ENCODE peak calls at places on chromosomes 5 and 9, in six cellular contexts. I is iris pigment epithelial cell, Y is kidney tubule cell, A is GM10248, L is astrocyte, D is HFF-Myc. C is an unnamed sample.

GRCh38 chr5:53359906-53360305 is 120.5 kb upstream of the FST start:
- DNase-seq in I (no peak), Y (no peak), A (no peak), L (peak; percentile 73), D (no peak), C (no peak)

GRCh38 chr5:115586525-115587146 is 15.6 kb downstream of the TICAM2 start:
- DNase-seq in I (peak; percentile 50), Y (peak; percentile 41), A (no peak), L (no peak), D (no peak), C (no peak)

GRCh38 chr5:128826290-128826689 is 139.0 kb upstream of the SLC27A6 start:
- DNase-seq in I (no peak), Y (no peak), A (no peak), L (no peak), D (peak; percentile 20), C (no peak)

GRCh38 chr9:83538172-83538889 is at the start of gene FRMD3:
- DNase-seq in I (peak; percentile 51), Y (peak; percentile 90), A (peak; percentile 24), L (peak; percentile 48), D (no peak), C (no peak)

GRCh38 chr5:67474597-67475238 is 278.1 kb upstream of the CD180 start:
- DNase-seq in I (no peak), Y (no peak), A (no peak), L (no peak), D (no peak), C (no peak)

GRCh38 chr5:124824637-124825158 is 78.3 kb upstream of the ZNF608 start:
- DNase-seq in I (peak; percentile 98), Y (no peak), A (no peak), L (peak; percentile 89), D (no peak), C (no peak)

GRCh38 chr9:132901859-132902831 is 23.4 kb downstream of the SPACA9 start:
- DNase-seq in I (peak; percentile 77), Y (peak; percentile 80), A (peak; percentile 84), L (peak; percentile 67), D (peak; percentile 81), C (peak; percentile 47)

GRCh38 chr9:107142896-107143603 is 140.0 kb upstream of the RAD23B start:
- DNase-seq in I (peak; percentile 7), Y (no peak), A (no peak), L (peak; percentile 14), D (no peak), C (no peak)

GRCh38 chr9:36031774-36032565 is 4.7 kb upstream of the RECK start:
- DNase-seq in I (no peak), Y (no peak), A (no peak), L (no peak), D (no peak), C (no peak)

GRCh38 chr5:138632900-138633489 is 57.8 kb upstream of the HSPA9 start:
- DNase-seq in I (peak; percentile 86), Y (peak; percentile 79), A (peak; percentile 46), L (peak; percentile 62), D (peak; percentile 77), C (no peak)

GRCh38 chr5:56075361-56075760 is 80.6 kb upstream of the IL6ST start:
- DNase-seq in I (peak; percentile 34), Y (no peak), A (no peak), L (peak; percentile 41), D (peak; percentile 85), C (no peak)

GRCh38 chr9:126366366-126367011 is 39.9 kb downstream of the MVB12B start:
- DNase-seq in I (no peak), Y (no peak), A (no peak), L (peak; percentile 23), D (no peak), C (no peak)

GRCh38 chr5:88634014-88634413 is 249.0 kb downstream of the MEF2C start:
- DNase-seq in I (no peak), Y (no peak), A (no peak), L (no peak), D (no peak), C (no peak)

GRCh38 chr5:144134181-144134827 is 36.2 kb downstream of the YIPF5 start:
- DNase-seq in I (no peak), Y (peak; percentile 20), A (no peak), L (no peak), D (no peak), C (no peak)

GRCh38 chr5:135887881-135888614 is 7.6 kb downstream of the IL9 start:
- DNase-seq in I (peak; percentile 78), Y (peak; percentile 12), A (no peak), L (peak; percentile 23), D (no peak), C (no peak)

GRCh38 chr5:59188415-59189225 is 605.7 kb downstream of the RAB3C start:
- DNase-seq in I (peak; percentile 80), Y (peak; percentile 80), A (peak; percentile 45), L (peak; percentile 44), D (no peak), C (peak; percentile 62)

GRCh38 chr9:129317179-129318011 is 139.3 kb upstream of the IER5L start:
- DNase-seq in I (peak; percentile 73), Y (peak; percentile 34), A (peak; percentile 30), L (no peak), D (no peak), C (no peak)

GRCh38 chr9:105475302-105475701 is 27.5 kb downstream of the FSD1L start:
- DNase-seq in I (peak; percentile 73), Y (peak; percentile 57), A (no peak), L (peak; percentile 57), D (no peak), C (no peak)

GRCh38 chr5:10317825-10318682 is 10.4 kb upstream of the CMBL start:
- DNase-seq in I (peak; percentile 29), Y (peak; percentile 79), A (no peak), L (no peak), D (peak; percentile 76), C (no peak)

GRCh38 chr9:79263666-79264460 is 307.9 kb upstream of the TLE4 start:
- DNase-seq in I (peak; percentile 62), Y (peak; percentile 40), A (no peak), L (peak; percentile 63), D (no peak), C (no peak)

GRCh38 chr9:134534661-134535080 is 106.9 kb upstream of the COL5A1 start:
- DNase-seq in I (peak; percentile 68), Y (no peak), A (no peak), L (peak; percentile 50), D (no peak), C (no peak)

GRCh38 chr9:22683393-22684075 is 236.9 kb downstream of the DMRTA1 start:
- DNase-seq in I (peak; percentile 47), Y (peak; percentile 80), A (no peak), L (peak; percentile 78), D (peak; percentile 56), C (no peak)

GRCh38 chr5:74326571-74327338 is 313.8 kb downstream of the ENC1 start:
- DNase-seq in I (peak; percentile 98), Y (peak; percentile 98), A (peak; percentile 37), L (peak; percentile 100), D (peak; percentile 97), C (peak; percentile 73)

GRCh38 chr5:176814836-176815438 is 4.6 kb downstream of the UNC5A start:
- DNase-seq in I (no peak), Y (no peak), A (no peak), L (no peak), D (no peak), C (no peak)

GRCh38 chr5:172444626-172445365 is 9.5 kb downstream of the SH3PXD2B start:
- DNase-seq in I (no peak), Y (no peak), A (no peak), L (no peak), D (no peak), C (no peak)

C was measured in SK-N-MC.